ENCODE peak calls at places on chromosomes 4 and X, in seven cellular contexts. T is GM04504, L is ELR, J is islet precursor cell, M is activated gamma-delta T cell treated with Interleukin-2 at 50 U/mL for 16 hours, A is HAP-1, P is dermis blood vessel endothelial cell. Q is an unnamed sample.

GRCh38 chrX:80216086-80216485 is 201.5 kb downstream of the TBX22 start:
- DNase-seq in J (no peak), A (no peak), T (no peak), M (no peak), P (no peak), L (peak), Q (no peak)

GRCh38 chrX:111170017-111170416 is 74.0 kb downstream of the PAK3 start:
- DNase-seq in A (no peak), L (peak), M (no peak), T (no peak), P (no peak), J (no peak), Q (no peak)

GRCh38 chr4:165604181-165604580 is 225.4 kb downstream of the CPE start:
- DNase-seq in P (no peak), J (no peak), A (no peak), T (no peak), M (no peak), L (no peak), Q (no peak)

GRCh38 chr4:150781108-150781663 is 199.2 kb downstream of the MAB21L2 start:
- DNase-seq in A (no peak), P (no peak), J (no peak), T (no peak), L (no peak), M (no peak), Q (no peak)

GRCh38 chrX:9859711-9860555 is 73.7 kb downstream of the SHROOM2 start:
- DNase-seq in A (no peak), L (peak), M (no peak), J (no peak), P (no peak), T (no peak), Q (no peak)

GRCh38 chr4:6546681-6547447 is 28.1 kb upstream of the MAN2B2 start:
- DNase-seq in P (peak), T (peak), M (peak), J (no peak), A (peak), L (peak), Q (no peak)

GRCh38 chr4:98571161-98571786 is 87.1 kb downstream of the TSPAN5 start:
- DNase-seq in T (no peak), J (no peak), M (no peak), L (no peak), P (no peak), A (no peak), Q (no peak)

GRCh38 chrX:111719426-111720210 is 38.6 kb downstream of the ALG13 start:
- DNase-seq in T (no peak), A (peak), J (no peak), P (peak), M (no peak), L (no peak), Q (no peak)

GRCh38 chr4:137032242-137032641 is 500.1 kb downstream of the PCDH18 start:
- DNase-seq in J (no peak), L (no peak), A (no peak), M (no peak), T (no peak), P (no peak), Q (no peak)

GRCh38 chr4:181582595-181582994 is 660.6 kb upstream of the TENM3 start:
- DNase-seq in T (no peak), L (no peak), J (no peak), P (no peak), M (no peak), A (no peak), Q (no peak)

GRCh38 chrX:21973321-21974010 is 33.0 kb downstream of the SMS start:
- DNase-seq in M (no peak), P (no peak), T (no peak), L (no peak), J (no peak), A (no peak), Q (no peak)